ENCODE peak calls at places on chromosomes 5 and 9, in six cellular contexts. One of them, this sample, is unnamed.

GRCh38 chr5:10328323-10328722 is 20.6 kb upstream of the CMBL start:
- DNase-seq in lower leg skin: peak; percentile 32
- DNase-seq in cardiac septum: peak; percentile 15
- DNase-seq in stimulated activated CD4-positive, alpha-beta T cell treated with anti-CD3 and anti-CD28 coated beads, Interleukin-12 subunit alpha, Interleukin-12 subunit beta, amount 100 ng/mL, for 24 hours: no peak
- DNase-seq in activated naive CD8-positive, alpha-beta T cell treated with anti-CD3 and anti-CD28 coated beads for 36 hours: no peak
- DNase-seq in WTC11: no peak
- DNase-seq in this sample: no peak

GRCh38 chr9:130445268-130445983 is 665 bp downstream of the ASS1 start:
- DNase-seq in lower leg skin: no peak
- DNase-seq in cardiac septum: peak; percentile 88
- DNase-seq in stimulated activated CD4-positive, alpha-beta T cell treated with anti-CD3 and anti-CD28 coated beads, Interleukin-12 subunit alpha, Interleukin-12 subunit beta, amount 100 ng/mL, for 24 hours: no peak
- DNase-seq in activated naive CD8-positive, alpha-beta T cell treated with anti-CD3 and anti-CD28 coated beads for 36 hours: no peak
- DNase-seq in WTC11: no peak
- DNase-seq in this sample: no peak

GRCh38 chr5:129135633-129136032 is 41.1 kb downstream of the ISOC1 start:
- DNase-seq in lower leg skin: no peak
- DNase-seq in cardiac septum: no peak
- DNase-seq in stimulated activated CD4-positive, alpha-beta T cell treated with anti-CD3 and anti-CD28 coated beads, Interleukin-12 subunit alpha, Interleukin-12 subunit beta, amount 100 ng/mL, for 24 hours: no peak
- DNase-seq in activated naive CD8-positive, alpha-beta T cell treated with anti-CD3 and anti-CD28 coated beads for 36 hours: peak; percentile 1
- DNase-seq in WTC11: peak; percentile 15
- DNase-seq in this sample: no peak

GRCh38 chr5:69202497-69202896 is 13.1 kb downstream of the CENPH start:
- DNase-seq in lower leg skin: no peak
- DNase-seq in cardiac septum: no peak
- DNase-seq in stimulated activated CD4-positive, alpha-beta T cell treated with anti-CD3 and anti-CD28 coated beads, Interleukin-12 subunit alpha, Interleukin-12 subunit beta, amount 100 ng/mL, for 24 hours: no peak
- DNase-seq in activated naive CD8-positive, alpha-beta T cell treated with anti-CD3 and anti-CD28 coated beads for 36 hours: no peak
- DNase-seq in WTC11: no peak
- DNase-seq in this sample: no peak

GRCh38 chr9:113537227-113537810 is 73.8 kb downstream of the RGS3 start:
- DNase-seq in lower leg skin: no peak
- DNase-seq in cardiac septum: peak; percentile 38
- DNase-seq in stimulated activated CD4-positive, alpha-beta T cell treated with anti-CD3 and anti-CD28 coated beads, Interleukin-12 subunit alpha, Interleukin-12 subunit beta, amount 100 ng/mL, for 24 hours: no peak
- DNase-seq in activated naive CD8-positive, alpha-beta T cell treated with anti-CD3 and anti-CD28 coated beads for 36 hours: no peak
- DNase-seq in WTC11: no peak
- DNase-seq in this sample: no peak

GRCh38 chr5:97049175-97049574 is 93.2 kb downstream of the LIX1 start:
- DNase-seq in lower leg skin: no peak
- DNase-seq in cardiac septum: no peak
- DNase-seq in stimulated activated CD4-positive, alpha-beta T cell treated with anti-CD3 and anti-CD28 coated beads, Interleukin-12 subunit alpha, Interleukin-12 subunit beta, amount 100 ng/mL, for 24 hours: no peak
- DNase-seq in activated naive CD8-positive, alpha-beta T cell treated with anti-CD3 and anti-CD28 coated beads for 36 hours: no peak
- DNase-seq in WTC11: no peak
- DNase-seq in this sample: no peak

GRCh38 chr5:102971693-102972293 is 148.1 kb downstream of the GIN1 start:
- DNase-seq in lower leg skin: no peak
- DNase-seq in cardiac septum: no peak
- DNase-seq in stimulated activated CD4-positive, alpha-beta T cell treated with anti-CD3 and anti-CD28 coated beads, Interleukin-12 subunit alpha, Interleukin-12 subunit beta, amount 100 ng/mL, for 24 hours: no peak
- DNase-seq in activated naive CD8-positive, alpha-beta T cell treated with anti-CD3 and anti-CD28 coated beads for 36 hours: no peak
- DNase-seq in WTC11: no peak
- DNase-seq in this sample: no peak

GRCh38 chr9:125399165-125399564 is 137.5 kb downstream of the GAPVD1 start:
- DNase-seq in lower leg skin: no peak
- DNase-seq in cardiac septum: no peak
- DNase-seq in stimulated activated CD4-positive, alpha-beta T cell treated with anti-CD3 and anti-CD28 coated beads, Interleukin-12 subunit alpha, Interleukin-12 subunit beta, amount 100 ng/mL, for 24 hours: no peak
- DNase-seq in activated naive CD8-positive, alpha-beta T cell treated with anti-CD3 and anti-CD28 coated beads for 36 hours: no peak
- DNase-seq in WTC11: no peak
- DNase-seq in this sample: no peak

GRCh38 chr9:76667521-76667957 is 96.7 kb upstream of the PCA3 start:
- DNase-seq in lower leg skin: no peak
- DNase-seq in cardiac septum: no peak
- DNase-seq in stimulated activated CD4-positive, alpha-beta T cell treated with anti-CD3 and anti-CD28 coated beads, Interleukin-12 subunit alpha, Interleukin-12 subunit beta, amount 100 ng/mL, for 24 hours: no peak
- DNase-seq in activated naive CD8-positive, alpha-beta T cell treated with anti-CD3 and anti-CD28 coated beads for 36 hours: no peak
- DNase-seq in WTC11: no peak
- DNase-seq in this sample: no peak

GRCh38 chr5:155839251-155840037 is 487.5 kb upstream of the SGCD start:
- DNase-seq in lower leg skin: no peak
- DNase-seq in cardiac septum: no peak
- DNase-seq in stimulated activated CD4-positive, alpha-beta T cell treated with anti-CD3 and anti-CD28 coated beads, Interleukin-12 subunit alpha, Interleukin-12 subunit beta, amount 100 ng/mL, for 24 hours: no peak
- DNase-seq in activated naive CD8-positive, alpha-beta T cell treated with anti-CD3 and anti-CD28 coated beads for 36 hours: no peak
- DNase-seq in WTC11: peak; percentile 12
- DNase-seq in this sample: no peak

GRCh38 chr9:118871531-118871930 is 497.7 kb downstream of the BRINP1 start:
- DNase-seq in lower leg skin: no peak
- DNase-seq in cardiac septum: no peak
- DNase-seq in stimulated activated CD4-positive, alpha-beta T cell treated with anti-CD3 and anti-CD28 coated beads, Interleukin-12 subunit alpha, Interleukin-12 subunit beta, amount 100 ng/mL, for 24 hours: no peak
- DNase-seq in activated naive CD8-positive, alpha-beta T cell treated with anti-CD3 and anti-CD28 coated beads for 36 hours: no peak
- DNase-seq in WTC11: no peak
- DNase-seq in this sample: no peak

GRCh38 chr5:126360467-126360866 is 62.7 kb upstream of the GRAMD2B start:
- DNase-seq in lower leg skin: no peak
- DNase-seq in cardiac septum: no peak
- DNase-seq in stimulated activated CD4-positive, alpha-beta T cell treated with anti-CD3 and anti-CD28 coated beads, Interleukin-12 subunit alpha, Interleukin-12 subunit beta, amount 100 ng/mL, for 24 hours: no peak
- DNase-seq in activated naive CD8-positive, alpha-beta T cell treated with anti-CD3 and anti-CD28 coated beads for 36 hours: no peak
- DNase-seq in WTC11: no peak
- DNase-seq in this sample: no peak

GRCh38 chr5:157819502-157820125 is 39.3 kb downstream of the CLINT1 start:
- DNase-seq in lower leg skin: no peak
- DNase-seq in cardiac septum: no peak
- DNase-seq in stimulated activated CD4-positive, alpha-beta T cell treated with anti-CD3 and anti-CD28 coated beads, Interleukin-12 subunit alpha, Interleukin-12 subunit beta, amount 100 ng/mL, for 24 hours: no peak
- DNase-seq in activated naive CD8-positive, alpha-beta T cell treated with anti-CD3 and anti-CD28 coated beads for 36 hours: no peak
- DNase-seq in WTC11: no peak
- DNase-seq in this sample: no peak

GRCh38 chr5:102222772-102223171 is 73.3 kb downstream of the SLCO4C1 start:
- DNase-seq in lower leg skin: no peak
- DNase-seq in cardiac septum: no peak
- DNase-seq in stimulated activated CD4-positive, alpha-beta T cell treated with anti-CD3 and anti-CD28 coated beads, Interleukin-12 subunit alpha, Interleukin-12 subunit beta, amount 100 ng/mL, for 24 hours: no peak
- DNase-seq in activated naive CD8-positive, alpha-beta T cell treated with anti-CD3 and anti-CD28 coated beads for 36 hours: no peak
- DNase-seq in WTC11: no peak
- DNase-seq in this sample: no peak

GRCh38 chr9:99505915-99506314 is 283.8 kb downstream of the SEC61B start:
- DNase-seq in lower leg skin: no peak
- DNase-seq in cardiac septum: no peak
- DNase-seq in stimulated activated CD4-positive, alpha-beta T cell treated with anti-CD3 and anti-CD28 coated beads, Interleukin-12 subunit alpha, Interleukin-12 subunit beta, amount 100 ng/mL, for 24 hours: no peak
- DNase-seq in activated naive CD8-positive, alpha-beta T cell treated with anti-CD3 and anti-CD28 coated beads for 36 hours: no peak
- DNase-seq in WTC11: no peak
- DNase-seq in this sample: no peak

GRCh38 chr5:132267931-132268501 is 10.5 kb downstream of the PDLIM4 start:
- DNase-seq in lower leg skin: peak; percentile 83
- DNase-seq in cardiac septum: no peak
- DNase-seq in stimulated activated CD4-positive, alpha-beta T cell treated with anti-CD3 and anti-CD28 coated beads, Interleukin-12 subunit alpha, Interleukin-12 subunit beta, amount 100 ng/mL, for 24 hours: no peak
- DNase-seq in activated naive CD8-positive, alpha-beta T cell treated with anti-CD3 and anti-CD28 coated beads for 36 hours: no peak
- DNase-seq in WTC11: no peak
- DNase-seq in this sample: no peak

GRCh38 chr5:31225118-31225517 is 31.6 kb downstream of the CDH6 start:
- DNase-seq in lower leg skin: no peak
- DNase-seq in cardiac septum: no peak
- DNase-seq in stimulated activated CD4-positive, alpha-beta T cell treated with anti-CD3 and anti-CD28 coated beads, Interleukin-12 subunit alpha, Interleukin-12 subunit beta, amount 100 ng/mL, for 24 hours: no peak
- DNase-seq in activated naive CD8-positive, alpha-beta T cell treated with anti-CD3 and anti-CD28 coated beads for 36 hours: no peak
- DNase-seq in WTC11: no peak
- DNase-seq in this sample: no peak

GRCh38 chr9:121074370-121075250 is at the start of gene CNTRL:
- DNase-seq in lower leg skin: peak; percentile 98
- DNase-seq in cardiac septum: peak; percentile 94
- DNase-seq in stimulated activated CD4-positive, alpha-beta T cell treated with anti-CD3 and anti-CD28 coated beads, Interleukin-12 subunit alpha, Interleukin-12 subunit beta, amount 100 ng/mL, for 24 hours: peak; percentile 85
- DNase-seq in activated naive CD8-positive, alpha-beta T cell treated with anti-CD3 and anti-CD28 coated beads for 36 hours: peak; percentile 96
- DNase-seq in WTC11: peak; percentile 88
- DNase-seq in this sample: peak; percentile 83

GRCh38 chr5:109329296-109330252 is 80.2 kb downstream of the PJA2 start:
- DNase-seq in lower leg skin: no peak
- DNase-seq in cardiac septum: no peak
- DNase-seq in stimulated activated CD4-positive, alpha-beta T cell treated with anti-CD3 and anti-CD28 coated beads, Interleukin-12 subunit alpha, Interleukin-12 subunit beta, amount 100 ng/mL, for 24 hours: no peak
- DNase-seq in activated naive CD8-positive, alpha-beta T cell treated with anti-CD3 and anti-CD28 coated beads for 36 hours: no peak
- DNase-seq in WTC11: no peak
- DNase-seq in this sample: no peak

GRCh38 chr5:120160120-120160895 is 303.8 kb upstream of the PRR16 start:
- DNase-seq in lower leg skin: no peak
- DNase-seq in cardiac septum: no peak
- DNase-seq in stimulated activated CD4-positive, alpha-beta T cell treated with anti-CD3 and anti-CD28 coated beads, Interleukin-12 subunit alpha, Interleukin-12 subunit beta, amount 100 ng/mL, for 24 hours: no peak
- DNase-seq in activated naive CD8-positive, alpha-beta T cell treated with anti-CD3 and anti-CD28 coated beads for 36 hours: no peak
- DNase-seq in WTC11: no peak
- DNase-seq in this sample: no peak

GRCh38 chr5:83991566-83992224 is 271.0 kb upstream of the HAPLN1 start:
- DNase-seq in lower leg skin: no peak
- DNase-seq in cardiac septum: no peak
- DNase-seq in stimulated activated CD4-positive, alpha-beta T cell treated with anti-CD3 and anti-CD28 coated beads, Interleukin-12 subunit alpha, Interleukin-12 subunit beta, amount 100 ng/mL, for 24 hours: no peak
- DNase-seq in activated naive CD8-positive, alpha-beta T cell treated with anti-CD3 and anti-CD28 coated beads for 36 hours: no peak
- DNase-seq in WTC11: no peak
- DNase-seq in this sample: no peak

GRCh38 chr9:89137548-89138462 is 40.8 kb downstream of the SHC3 start:
- DNase-seq in lower leg skin: peak; percentile 90
- DNase-seq in cardiac septum: no peak
- DNase-seq in stimulated activated CD4-positive, alpha-beta T cell treated with anti-CD3 and anti-CD28 coated beads, Interleukin-12 subunit alpha, Interleukin-12 subunit beta, amount 100 ng/mL, for 24 hours: no peak
- DNase-seq in activated naive CD8-positive, alpha-beta T cell treated with anti-CD3 and anti-CD28 coated beads for 36 hours: peak; percentile 42
- DNase-seq in WTC11: no peak
- DNase-seq in this sample: no peak

GRCh38 chr5:107472620-107473064 is 198.1 kb downstream of the EFNA5 start:
- DNase-seq in lower leg skin: no peak
- DNase-seq in cardiac septum: no peak
- DNase-seq in stimulated activated CD4-positive, alpha-beta T cell treated with anti-CD3 and anti-CD28 coated beads, Interleukin-12 subunit alpha, Interleukin-12 subunit beta, amount 100 ng/mL, for 24 hours: no peak
- DNase-seq in activated naive CD8-positive, alpha-beta T cell treated with anti-CD3 and anti-CD28 coated beads for 36 hours: no peak
- DNase-seq in WTC11: peak; percentile 48
- DNase-seq in this sample: no peak

GRCh38 chr5:160312139-160312959 is at the start of gene CCNJL:
- DNase-seq in lower leg skin: no peak
- DNase-seq in cardiac septum: peak; percentile 83
- DNase-seq in stimulated activated CD4-positive, alpha-beta T cell treated with anti-CD3 and anti-CD28 coated beads, Interleukin-12 subunit alpha, Interleukin-12 subunit beta, amount 100 ng/mL, for 24 hours: no peak
- DNase-seq in activated naive CD8-positive, alpha-beta T cell treated with anti-CD3 and anti-CD28 coated beads for 36 hours: peak; percentile 18
- DNase-seq in WTC11: peak; percentile 88
- DNase-seq in this sample: peak; percentile 2

GRCh38 chr5:12522116-12522515 is 617.9 kb upstream of the CTNND2 start:
- DNase-seq in lower leg skin: no peak
- DNase-seq in cardiac septum: no peak
- DNase-seq in stimulated activated CD4-positive, alpha-beta T cell treated with anti-CD3 and anti-CD28 coated beads, Interleukin-12 subunit alpha, Interleukin-12 subunit beta, amount 100 ng/mL, for 24 hours: no peak
- DNase-seq in activated naive CD8-positive, alpha-beta T cell treated with anti-CD3 and anti-CD28 coated beads for 36 hours: no peak
- DNase-seq in WTC11: no peak
- DNase-seq in this sample: no peak

GRCh38 chr9:107141967-107142366 is 141.1 kb upstream of the RAD23B start:
- DNase-seq in lower leg skin: no peak
- DNase-seq in cardiac septum: no peak
- DNase-seq in stimulated activated CD4-positive, alpha-beta T cell treated with anti-CD3 and anti-CD28 coated beads, Interleukin-12 subunit alpha, Interleukin-12 subunit beta, amount 100 ng/mL, for 24 hours: no peak
- DNase-seq in activated naive CD8-positive, alpha-beta T cell treated with anti-CD3 and anti-CD28 coated beads for 36 hours: no peak
- DNase-seq in WTC11: no peak
- DNase-seq in this sample: no peak

GRCh38 chr9:134358026-134358967 is 32.0 kb downstream of the RXRA start:
- DNase-seq in lower leg skin: no peak
- DNase-seq in cardiac septum: no peak
- DNase-seq in stimulated activated CD4-positive, alpha-beta T cell treated with anti-CD3 and anti-CD28 coated beads, Interleukin-12 subunit alpha, Interleukin-12 subunit beta, amount 100 ng/mL, for 24 hours: no peak
- DNase-seq in activated naive CD8-positive, alpha-beta T cell treated with anti-CD3 and anti-CD28 coated beads for 36 hours: no peak
- DNase-seq in WTC11: no peak
- DNase-seq in this sample: no peak

GRCh38 chr9:125894566-125894965 is 147.4 kb downstream of the PBX3 start:
- DNase-seq in lower leg skin: no peak
- DNase-seq in cardiac septum: no peak
- DNase-seq in stimulated activated CD4-positive, alpha-beta T cell treated with anti-CD3 and anti-CD28 coated beads, Interleukin-12 subunit alpha, Interleukin-12 subunit beta, amount 100 ng/mL, for 24 hours: no peak
- DNase-seq in activated naive CD8-positive, alpha-beta T cell treated with anti-CD3 and anti-CD28 coated beads for 36 hours: no peak
- DNase-seq in WTC11: no peak
- DNase-seq in this sample: no peak

GRCh38 chr5:158943057-158943456 is 156.7 kb downstream of the EBF1 start:
- DNase-seq in lower leg skin: no peak
- DNase-seq in cardiac septum: no peak
- DNase-seq in stimulated activated CD4-positive, alpha-beta T cell treated with anti-CD3 and anti-CD28 coated beads, Interleukin-12 subunit alpha, Interleukin-12 subunit beta, amount 100 ng/mL, for 24 hours: no peak
- DNase-seq in activated naive CD8-positive, alpha-beta T cell treated with anti-CD3 and anti-CD28 coated beads for 36 hours: no peak
- DNase-seq in WTC11: no peak
- DNase-seq in this sample: no peak

GRCh38 chr5:75365740-75366139 is 28.7 kb downstream of the HMGCR start:
- DNase-seq in lower leg skin: no peak
- DNase-seq in cardiac septum: no peak
- DNase-seq in stimulated activated CD4-positive, alpha-beta T cell treated with anti-CD3 and anti-CD28 coated beads, Interleukin-12 subunit alpha, Interleukin-12 subunit beta, amount 100 ng/mL, for 24 hours: no peak
- DNase-seq in activated naive CD8-positive, alpha-beta T cell treated with anti-CD3 and anti-CD28 coated beads for 36 hours: no peak
- DNase-seq in WTC11: no peak
- DNase-seq in this sample: no peak

GRCh38 chr5:54719384-54720306 is 202.1 kb downstream of the SNX18 start:
- DNase-seq in lower leg skin: no peak
- DNase-seq in cardiac septum: peak; percentile 77
- DNase-seq in stimulated activated CD4-positive, alpha-beta T cell treated with anti-CD3 and anti-CD28 coated beads, Interleukin-12 subunit alpha, Interleukin-12 subunit beta, amount 100 ng/mL, for 24 hours: no peak
- DNase-seq in activated naive CD8-positive, alpha-beta T cell treated with anti-CD3 and anti-CD28 coated beads for 36 hours: no peak
- DNase-seq in WTC11: peak; percentile 77
- DNase-seq in this sample: no peak

GRCh38 chr5:148963679-148964078 is 99.2 kb downstream of the SH3TC2 start:
- DNase-seq in lower leg skin: peak; percentile 42
- DNase-seq in cardiac septum: no peak
- DNase-seq in stimulated activated CD4-positive, alpha-beta T cell treated with anti-CD3 and anti-CD28 coated beads, Interleukin-12 subunit alpha, Interleukin-12 subunit beta, amount 100 ng/mL, for 24 hours: no peak
- DNase-seq in activated naive CD8-positive, alpha-beta T cell treated with anti-CD3 and anti-CD28 coated beads for 36 hours: no peak
- DNase-seq in WTC11: no peak
- DNase-seq in this sample: no peak

GRCh38 chr9:135588371-135588770 is 26.8 kb downstream of the PAEP start:
- DNase-seq in lower leg skin: no peak
- DNase-seq in cardiac septum: peak; percentile 64
- DNase-seq in stimulated activated CD4-positive, alpha-beta T cell treated with anti-CD3 and anti-CD28 coated beads, Interleukin-12 subunit alpha, Interleukin-12 subunit beta, amount 100 ng/mL, for 24 hours: no peak
- DNase-seq in activated naive CD8-positive, alpha-beta T cell treated with anti-CD3 and anti-CD28 coated beads for 36 hours: no peak
- DNase-seq in WTC11: no peak
- DNase-seq in this sample: no peak

GRCh38 chr9:134286513-134287245 is 39.6 kb upstream of the RXRA start:
- DNase-seq in lower leg skin: no peak
- DNase-seq in cardiac septum: no peak
- DNase-seq in stimulated activated CD4-positive, alpha-beta T cell treated with anti-CD3 and anti-CD28 coated beads, Interleukin-12 subunit alpha, Interleukin-12 subunit beta, amount 100 ng/mL, for 24 hours: no peak
- DNase-seq in activated naive CD8-positive, alpha-beta T cell treated with anti-CD3 and anti-CD28 coated beads for 36 hours: no peak
- DNase-seq in WTC11: no peak
- DNase-seq in this sample: no peak

GRCh38 chr5:151280443-151280842 is 23.1 kb downstream of the SLC36A3 start:
- DNase-seq in lower leg skin: no peak
- DNase-seq in cardiac septum: no peak
- DNase-seq in stimulated activated CD4-positive, alpha-beta T cell treated with anti-CD3 and anti-CD28 coated beads, Interleukin-12 subunit alpha, Interleukin-12 subunit beta, amount 100 ng/mL, for 24 hours: no peak
- DNase-seq in activated naive CD8-positive, alpha-beta T cell treated with anti-CD3 and anti-CD28 coated beads for 36 hours: no peak
- DNase-seq in WTC11: no peak
- DNase-seq in this sample: no peak

GRCh38 chr5:24642022-24642421 is 2.8 kb downstream of the CDH10 start:
- DNase-seq in lower leg skin: no peak
- DNase-seq in cardiac septum: no peak
- DNase-seq in stimulated activated CD4-positive, alpha-beta T cell treated with anti-CD3 and anti-CD28 coated beads, Interleukin-12 subunit alpha, Interleukin-12 subunit beta, amount 100 ng/mL, for 24 hours: no peak
- DNase-seq in activated naive CD8-positive, alpha-beta T cell treated with anti-CD3 and anti-CD28 coated beads for 36 hours: no peak
- DNase-seq in WTC11: no peak
- DNase-seq in this sample: no peak

GRCh38 chr5:14373685-14374084 is 207.9 kb upstream of the OTULINL start:
- DNase-seq in lower leg skin: no peak
- DNase-seq in cardiac septum: no peak
- DNase-seq in stimulated activated CD4-positive, alpha-beta T cell treated with anti-CD3 and anti-CD28 coated beads, Interleukin-12 subunit alpha, Interleukin-12 subunit beta, amount 100 ng/mL, for 24 hours: no peak
- DNase-seq in activated naive CD8-positive, alpha-beta T cell treated with anti-CD3 and anti-CD28 coated beads for 36 hours: no peak
- DNase-seq in WTC11: no peak
- DNase-seq in this sample: no peak

GRCh38 chr5:72172832-72173231 is 65.6 kb downstream of the MAP1B start:
- DNase-seq in lower leg skin: no peak
- DNase-seq in cardiac septum: no peak
- DNase-seq in stimulated activated CD4-positive, alpha-beta T cell treated with anti-CD3 and anti-CD28 coated beads, Interleukin-12 subunit alpha, Interleukin-12 subunit beta, amount 100 ng/mL, for 24 hours: no peak
- DNase-seq in activated naive CD8-positive, alpha-beta T cell treated with anti-CD3 and anti-CD28 coated beads for 36 hours: no peak
- DNase-seq in WTC11: no peak
- DNase-seq in this sample: no peak